ENCODE peak calls at places on chromosomes 12 and 14, in four cellular contexts. F is sigmoid colon, I is body of pancreas, T is stomach. J is an unnamed sample.

GRCh38 chr12:80877706-80878384 is 59.9 kb downstream of the LIN7A start:
- DNase-seq in I (no peak), T (no peak), F (no peak), J (no peak)

GRCh38 chr12:132838464-132839080 is 9.9 kb upstream of the GOLGA3 start:
- DNase-seq in F (no peak), T (no peak), I (no peak), J (no peak)

GRCh38 chr14:71478542-71478941 is 453.7 kb upstream of the RGS6 start:
- DNase-seq in I (peak; percentile 33), T (no peak), F (no peak), J (no peak)

GRCh38 chr14:60642790-60643397 is 6.4 kb downstream of the SIX1 start:
- DNase-seq in I (no peak), F (no peak), T (no peak), J (no peak)

GRCh38 chr14:65251213-65251612 is 148.9 kb upstream of the MAX start:
- DNase-seq in T (no peak), I (peak; percentile 48), F (no peak), J (no peak)

GRCh38 chr14:22890416-22890815 is 7.4 kb downstream of the REM2 start:
- DNase-seq in I (no peak), T (no peak), F (no peak), J (no peak)

GRCh38 chr12:113413488-113413939 is 8.7 kb upstream of the SDSL start:
- DNase-seq in I (peak; percentile 33), T (no peak), F (no peak), J (peak; percentile 61)

GRCh38 chr14:32564591-32564990 is 235.5 kb downstream of the AKAP6 start:
- DNase-seq in T (no peak), I (no peak), F (no peak), J (no peak)

GRCh38 chr12:754238-754816 is 1.9 kb downstream of the WNK1 start:
- DNase-seq in I (peak; percentile 32), T (no peak), F (no peak), J (no peak)

GRCh38 chr14:61569783-61570182 is 125.5 kb upstream of the HIF1A start:
- DNase-seq in T (peak; percentile 59), I (peak; percentile 71), F (peak; percentile 76), J (peak; percentile 36)

GRCh38 chr12:98653866-98654493 is 8.9 kb downstream of the APAF1 start:
- DNase-seq in I (peak; percentile 20), T (no peak), F (no peak), J (no peak)

GRCh38 chr14:53027031-53027430 is 76.2 kb upstream of the FERMT2 start:
- DNase-seq in T (no peak), I (no peak), F (no peak), J (no peak)

GRCh38 chr14:105364100-105364708 is 34.1 kb upstream of the TEX22 start:
- DNase-seq in F (no peak), I (no peak), T (peak; percentile 31), J (peak; percentile 55)

GRCh38 chr12:120229071-120229582 is 28.2 kb upstream of the RPLP0 start:
- DNase-seq in T (no peak), I (no peak), F (peak; percentile 79), J (no peak)

GRCh38 chr14:92109490-92109889 is 3.1 kb upstream of the ATXN3 start:
- DNase-seq in T (no peak), I (no peak), F (no peak), J (no peak)

GRCh38 chr12:49054524-49054923 is 6.1 kb downstream of the KMT2D start:
- DNase-seq in F (no peak), I (no peak), T (no peak), J (no peak)

GRCh38 chr14:62006116-62006737 is 244.0 kb downstream of the SNAPC1 start:
- DNase-seq in T (no peak), F (no peak), I (no peak), J (no peak)

GRCh38 chr12:12784116-12784515 is 1.3 kb upstream of the APOLD1 start:
- DNase-seq in I (no peak), F (no peak), T (no peak), J (no peak)

GRCh38 chr12:12786371-12786715 is 884 bp downstream of the APOLD1 start:
- DNase-seq in T (no peak), F (no peak), I (no peak), J (no peak)

GRCh38 chr12:12786716-12787601 is 1.5 kb downstream of the APOLD1 start:
- DNase-seq in F (peak; percentile 90), T (peak; percentile 80), I (peak; percentile 85), J (peak; percentile 82)

GRCh38 chr12:12788131-12788530 is 2.7 kb downstream of the APOLD1 start:
- DNase-seq in F (no peak), I (no peak), T (no peak), J (no peak)

DNA sequence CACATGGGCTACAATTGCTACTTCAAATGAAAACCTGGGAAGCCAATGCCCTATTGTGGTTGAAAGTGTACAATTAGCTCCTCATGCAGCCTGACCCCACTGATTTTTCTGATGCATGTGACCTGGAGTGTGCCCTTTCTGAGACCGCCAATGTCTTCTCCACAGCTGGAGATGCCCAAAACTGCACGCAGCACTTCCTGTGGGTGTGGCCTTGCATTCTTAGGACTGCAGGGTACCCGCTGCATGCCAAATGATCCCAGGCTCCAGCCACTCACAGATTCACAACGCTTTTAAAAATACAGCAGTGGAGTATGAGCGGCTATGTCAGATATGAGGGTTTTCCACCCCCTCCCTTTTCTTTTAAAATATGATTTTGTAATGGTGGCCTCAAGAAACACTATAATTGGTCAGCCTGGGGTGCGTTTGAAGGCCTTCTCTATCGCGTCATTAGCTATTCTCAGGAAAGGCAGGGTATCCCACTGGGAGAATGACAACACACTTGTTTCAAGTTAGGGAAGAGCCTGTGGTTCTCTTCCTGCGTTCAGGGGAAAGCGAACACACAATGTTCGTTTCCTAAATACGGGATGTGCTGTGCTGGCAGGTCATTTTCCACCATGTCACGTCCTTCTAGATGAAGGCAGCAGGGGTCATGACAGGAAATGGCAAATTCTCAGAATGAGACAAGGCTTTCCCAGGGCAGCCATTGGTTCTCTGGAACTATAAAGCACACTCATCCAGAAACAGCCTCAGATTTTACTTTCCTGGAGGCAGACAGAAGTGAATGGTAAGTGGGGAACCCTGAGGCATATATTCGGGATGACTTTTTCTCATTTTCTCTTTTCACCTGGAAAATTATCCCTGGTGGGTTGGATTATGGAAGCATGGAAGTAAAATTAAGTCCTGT is at the start of gene APOLD1:
- DNase-seq in I (peak; percentile 23), T (no peak), F (peak; percentile 68), J (peak; percentile 19)
- TF ChIP-seq POLR2A in I (no peak), T (no peak), F (peak; percentile 26), J (peak; percentile 54)

DNA sequence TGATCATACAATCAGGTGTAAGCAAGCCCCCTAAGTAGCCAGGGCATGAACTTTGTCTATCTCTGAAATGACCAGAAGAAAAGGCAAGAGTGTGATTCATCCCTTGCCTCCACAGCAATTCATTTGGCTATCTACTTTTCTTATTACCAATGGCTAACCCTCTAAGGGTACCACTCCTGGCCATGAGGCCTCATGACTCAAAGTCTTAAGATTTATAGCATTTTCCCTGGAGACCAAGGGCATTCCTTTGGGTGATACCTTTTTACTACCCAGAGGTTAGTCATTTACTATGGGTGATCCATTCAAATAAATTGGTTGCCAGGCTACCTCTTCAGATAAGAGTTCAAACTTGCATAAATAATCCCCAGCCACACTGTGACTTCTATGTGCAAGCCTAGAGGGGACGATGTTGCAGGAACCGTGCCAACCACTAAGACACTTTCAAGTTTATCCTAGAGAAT is 1.5 kb upstream of the LGALS3 start:
- DNase-seq in T (no peak), F (no peak), I (no peak), J (no peak)
- TF ChIP-seq POLR2A in T (no peak), F (no peak), I (no peak), J (no peak)

DNA sequence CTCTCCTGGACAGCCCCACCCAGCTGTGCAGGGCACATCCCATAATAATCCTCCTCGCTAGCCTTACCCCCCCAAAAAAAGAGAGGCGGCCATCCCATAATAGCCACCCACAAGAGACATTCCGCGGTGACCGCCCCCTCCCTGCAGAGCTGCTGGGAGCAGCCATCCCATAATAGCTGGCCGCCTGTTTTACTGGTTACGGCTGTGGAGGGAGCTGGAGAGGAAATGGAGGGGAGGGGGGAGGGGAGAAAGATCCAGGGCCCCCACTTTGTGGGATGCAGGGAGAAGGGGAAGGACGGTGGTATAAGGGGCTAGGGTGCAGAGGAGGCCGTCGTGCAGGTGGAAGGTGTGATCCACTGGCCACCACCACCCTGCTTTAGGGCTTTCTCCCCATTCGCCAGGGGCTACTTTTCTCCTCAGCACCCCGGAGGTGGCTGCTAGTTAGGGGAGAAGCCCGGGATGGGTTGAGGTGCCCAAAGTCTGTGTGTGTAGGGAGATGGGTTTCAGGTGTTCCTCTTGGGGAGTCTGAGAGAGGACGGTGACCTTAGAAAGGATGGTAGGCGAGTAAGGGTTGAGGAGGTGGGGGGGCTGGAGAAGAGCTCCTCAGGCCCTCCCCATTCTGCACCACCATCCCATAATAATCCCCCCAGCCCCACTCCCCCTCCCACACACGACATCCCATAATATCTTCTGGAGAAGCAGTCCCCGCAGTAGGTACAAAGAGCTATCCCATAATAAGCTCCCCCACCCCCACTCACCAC is 6.0 kb upstream of the CHD4 start:
- DNase-seq in T (peak; percentile 79), F (peak; percentile 94), I (peak; percentile 71), J (peak; percentile 83)
- TF ChIP-seq POLR2A in T (no peak), F (no peak), I (no peak), J (no peak)

GRCh38 chr12:110249105-110249504 is 31.9 kb upstream of the ATP2A2 start:
- DNase-seq in I (no peak), F (no peak), T (no peak), J (no peak)

GRCh38 chr12:110248096-110248447 is 33.0 kb upstream of the ATP2A2 start:
- DNase-seq in F (no peak), I (peak; percentile 52), T (peak; percentile 41), J (peak; percentile 81)

GRCh38 chr12:110246690-110247339 is 34.2 kb upstream of the ATP2A2 start:
- DNase-seq in T (no peak), F (no peak), I (no peak), J (no peak)

GRCh38 chr12:110245278-110245868 is 35.7 kb upstream of the ATP2A2 start:
- DNase-seq in I (no peak), F (no peak), T (peak; percentile 72), J (no peak)

GRCh38 chr12:110247340-110248095 is 33.5 kb upstream of the ATP2A2 start:
- DNase-seq in F (no peak), T (peak; percentile 73), I (peak; percentile 74), J (peak; percentile 65)
- TF ChIP-seq POLR2A in F (no peak), T (no peak), I (no peak), J (no peak)

DNA sequence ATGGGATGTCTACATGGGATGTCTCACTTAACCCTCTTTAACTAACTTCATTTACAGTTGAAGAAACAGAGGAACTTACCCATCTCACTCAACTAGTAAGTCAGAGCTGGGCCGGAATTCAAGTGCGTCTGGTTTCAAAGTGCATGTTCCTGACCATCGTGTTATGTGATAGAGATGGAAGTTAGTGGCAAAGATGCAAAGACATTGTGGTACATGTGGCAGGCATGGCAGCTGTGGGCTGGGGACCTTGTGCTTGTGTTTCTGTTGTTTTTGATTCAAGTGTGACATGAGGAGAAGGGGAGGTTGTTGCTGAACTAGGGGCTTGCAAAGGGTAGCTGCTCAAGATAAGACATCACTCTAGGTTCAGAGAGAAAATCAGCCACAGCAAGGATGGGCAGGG is 2.3 kb upstream of the KRT74 start:
- DNase-seq in I (no peak), F (peak; percentile 27), T (no peak), J (no peak)
- TF ChIP-seq POLR2A in I (no peak), F (no peak), T (no peak), J (no peak)

J was measured in thyroid gland.